ENCODE peak calls at places on chromosomes 13 and 19, in four cellular contexts. M is K562, U is SK-N-SH, H is GM12878. O is an unnamed sample.

GRCh38 chr13:33050161-33050560 is 33.9 kb downstream of the KL start:
- DNase-seq in M (no peak), U (no peak), H (no peak), O (no peak)

GRCh38 chr19:54114340-54114826 is 1.1 kb downstream of the TFPT start:
- DNase-seq in U (peak), H (no peak), M (peak), O (no peak)

GRCh38 chr13:84131249-84131648 is 249.0 kb upstream of the SLITRK1 start:
- DNase-seq in M (no peak), U (no peak), H (no peak), O (no peak)

GRCh38 chr19:3506384-3507340 is 551 bp downstream of the FZR1 start:
- DNase-seq in H (no peak), U (peak), M (peak), O (no peak)

GRCh38 chr13:30689752-30690151 is 45.6 kb upstream of the ALOX5AP start:
- DNase-seq in H (no peak), U (no peak), M (no peak), O (no peak)

GRCh38 chr19:16033136-16033530 is 43.2 kb upstream of the TPM4 start:
- DNase-seq in U (no peak), M (no peak), H (no peak), O (no peak)

GRCh38 chr13:25732146-25732865 is 319.5 kb downstream of the SHISA2 start:
- DNase-seq in U (no peak), M (no peak), H (no peak), O (no peak)

GRCh38 chr19:2084993-2085720 is 11.0 kb downstream of the MOB3A start:
- DNase-seq in H (peak), M (peak), U (peak), O (no peak)

GRCh38 chr13:49954674-49955455 is 18.7 kb upstream of the SPRYD7 start:
- DNase-seq in H (no peak), M (no peak), U (no peak), O (no peak)

GRCh38 chr19:38043649-38044144 is 136.7 kb downstream of the SIPA1L3 start:
- DNase-seq in M (no peak), H (no peak), U (no peak), O (no peak)

GRCh38 chr13:91375119-91375729 is 23.2 kb upstream of the GPC5 start:
- DNase-seq in M (peak), H (no peak), U (peak), O (no peak)

GRCh38 chr13:21619633-21620220 is 15.8 kb upstream of the MICU2 start:
- DNase-seq in H (no peak), U (no peak), M (no peak), O (no peak)

GRCh38 chr13:98599502-98600328 is 22.8 kb upstream of the STK24 start:
- DNase-seq in M (no peak), U (no peak), H (no peak), O (no peak)

GRCh38 chr13:30679483-30680330 is 55.6 kb upstream of the ALOX5AP start:
- DNase-seq in H (no peak), U (peak), M (no peak), O (peak)

GRCh38 chr13:105063676-105064075 is 1471.8 kb downstream of the EFNB2 start:
- DNase-seq in H (no peak), M (no peak), U (no peak), O (no peak)

GRCh38 chr19:50697414-50698124 is 22.0 kb downstream of the SHANK1 start:
- DNase-seq in H (no peak), U (no peak), M (no peak), O (no peak)

GRCh38 chr13:111899714-111900389 is 167.1 kb upstream of the SOX1 start:
- DNase-seq in U (no peak), M (no peak), H (no peak), O (no peak)

GRCh38 chr13:25733061-25733491 is 318.7 kb downstream of the SHISA2 start:
- DNase-seq in U (no peak), M (no peak), H (no peak), O (no peak)

GRCh38 chr19:49189259-49189658 is 31.7 kb downstream of the TRPM4 start:
- DNase-seq in M (no peak), U (no peak), H (no peak), O (no peak)

GRCh38 chr19:47776568-47776967 is 1.9 kb upstream of the SELENOW start:
- DNase-seq in M (no peak), H (no peak), U (no peak), O (no peak)

GRCh38 chr19:16771618-16772017 is 52.0 kb downstream of the NWD1 start:
- DNase-seq in H (peak), M (peak), U (peak), O (peak)

GRCh38 chr19:5719274-5719960 is 529 bp downstream of the LONP1 start:
- DNase-seq in H (no peak), U (no peak), M (peak), O (no peak)

GRCh38 chr19:4713384-4713951 is 10.2 kb downstream of the DPP9 start:
- DNase-seq in U (peak), H (no peak), M (no peak), O (no peak)

GRCh38 chr13:34371108-34371507 is 553.2 kb downstream of the RFC3 start:
- DNase-seq in H (no peak), M (no peak), U (no peak), O (no peak)

GRCh38 chr13:41074523-41074922 is 13.2 kb downstream of the WBP4 start:
- DNase-seq in H (no peak), U (no peak), M (no peak), O (no peak)

GRCh38 chr13:68099616-68100015 is 869.5 kb upstream of the PCDH9 start:
- DNase-seq in M (no peak), U (no peak), H (no peak), O (no peak)

GRCh38 chr19:3366104-3366760 is at the start of gene NFIC:
- DNase-seq in U (peak), H (no peak), M (peak), O (no peak)

GRCh38 chr13:114010401-114011101 is 36.7 kb upstream of the C13orf46 start:
- DNase-seq in M (no peak), U (peak), H (no peak), O (peak)

GRCh38 chr19:55173717-55174409 is 6.2 kb downstream of the SYT5 start:
- DNase-seq in U (peak), H (no peak), M (peak), O (peak)
- TF ChIP-seq USF1 in U (no peak), H (no peak), M (no peak), O (no peak)

GRCh38 chr19:40576181-40576584 is 490 bp upstream of the SHKBP1 start:
- DNase-seq in U (no peak), H (no peak), M (no peak), O (no peak)
- TF ChIP-seq USF1 in U (no peak), H (no peak), M (no peak), O (no peak)

GRCh38 chr13:101941095-101941777 is 460.6 kb downstream of the FGF14 start:
- DNase-seq in U (peak), H (no peak), M (no peak), O (no peak)
- TF ChIP-seq USF1 in U (no peak), H (no peak), M (no peak), O (no peak)

GRCh38 chr19:42330521-42330835 is 5.0 kb downstream of the MEGF8 start:
- DNase-seq in H (no peak), M (no peak), U (no peak), O (no peak)
- TF ChIP-seq USF1 in H (no peak), M (no peak), U (no peak), O (no peak)

O was measured in WTC11.